ENCODE peak calls at places on chromosomes 6 and 20, in nine cellular contexts. One of them, this sample, is unnamed.

GRCh38 chr6:7758456-7758855 is 32.6 kb downstream of the BMP6 start:
- DNase-seq in CD4-positive, alpha-beta T cell: no peak
- DNase-seq in stomach: no peak
- DNase-seq in transverse colon: no peak
- DNase-seq in foreskin fibroblast: peak
- DNase-seq in GM12865: no peak
- DNase-seq in progenitor cell of endocrine pancreas: no peak
- DNase-seq in AG04449: peak
- DNase-seq in fibroblast of mammary gland: peak
- DNase-seq in this sample: no peak

GRCh38 chr6:20447157-20447556 is 45.5 kb downstream of the E2F3 start:
- DNase-seq in progenitor cell of endocrine pancreas: no peak
- DNase-seq in CD4-positive, alpha-beta T cell: no peak
- DNase-seq in stomach: no peak
- DNase-seq in foreskin fibroblast: peak
- DNase-seq in transverse colon: no peak
- DNase-seq in GM12865: no peak
- DNase-seq in AG04449: no peak
- DNase-seq in fibroblast of mammary gland: peak
- DNase-seq in this sample: no peak

GRCh38 chr6:135667694-135668455 is 170.3 kb upstream of the AHI1 start:
- DNase-seq in fibroblast of mammary gland: peak
- DNase-seq in transverse colon: no peak
- DNase-seq in foreskin fibroblast: peak
- DNase-seq in AG04449: no peak
- DNase-seq in progenitor cell of endocrine pancreas: no peak
- DNase-seq in CD4-positive, alpha-beta T cell: no peak
- DNase-seq in stomach: no peak
- DNase-seq in GM12865: no peak
- DNase-seq in this sample: no peak

GRCh38 chr6:87105823-87106222 is 10.9 kb upstream of the CGA start:
- DNase-seq in stomach: no peak
- DNase-seq in progenitor cell of endocrine pancreas: no peak
- DNase-seq in transverse colon: no peak
- DNase-seq in GM12865: no peak
- DNase-seq in fibroblast of mammary gland: no peak
- DNase-seq in AG04449: peak
- DNase-seq in CD4-positive, alpha-beta T cell: no peak
- DNase-seq in foreskin fibroblast: peak
- DNase-seq in this sample: no peak

GRCh38 chr6:42618686-42619085 is 54.9 kb downstream of the UBR2 start:
- DNase-seq in foreskin fibroblast: peak
- DNase-seq in transverse colon: no peak
- DNase-seq in CD4-positive, alpha-beta T cell: no peak
- DNase-seq in stomach: no peak
- DNase-seq in AG04449: peak
- DNase-seq in progenitor cell of endocrine pancreas: no peak
- DNase-seq in fibroblast of mammary gland: peak
- DNase-seq in GM12865: no peak
- DNase-seq in this sample: no peak

GRCh38 chr6:392441-393390 is 1.2 kb downstream of the IRF4 start:
- DNase-seq in AG04449: no peak
- DNase-seq in GM12865: no peak
- DNase-seq in stomach: no peak
- DNase-seq in transverse colon: no peak
- DNase-seq in progenitor cell of endocrine pancreas: no peak
- DNase-seq in fibroblast of mammary gland: peak
- DNase-seq in foreskin fibroblast: no peak
- DNase-seq in CD4-positive, alpha-beta T cell: peak
- DNase-seq in this sample: no peak

GRCh38 chr6:82608365-82608764 is 244.7 kb downstream of the TPBG start:
- DNase-seq in AG04449: no peak
- DNase-seq in CD4-positive, alpha-beta T cell: no peak
- DNase-seq in stomach: no peak
- DNase-seq in foreskin fibroblast: no peak
- DNase-seq in transverse colon: no peak
- DNase-seq in GM12865: no peak
- DNase-seq in progenitor cell of endocrine pancreas: no peak
- DNase-seq in fibroblast of mammary gland: no peak
- DNase-seq in this sample: no peak

GRCh38 chr6:169141706-169142705 is 111.6 kb downstream of the THBS2 start:
- DNase-seq in stomach: no peak
- DNase-seq in GM12865: no peak
- DNase-seq in fibroblast of mammary gland: peak
- DNase-seq in CD4-positive, alpha-beta T cell: no peak
- DNase-seq in AG04449: no peak
- DNase-seq in progenitor cell of endocrine pancreas: no peak
- DNase-seq in foreskin fibroblast: peak
- DNase-seq in transverse colon: peak
- DNase-seq in this sample: no peak

GRCh38 chr6:45966340-45966739 is 49.3 kb downstream of the CLIC5 start:
- DNase-seq in transverse colon: no peak
- DNase-seq in stomach: no peak
- DNase-seq in foreskin fibroblast: no peak
- DNase-seq in CD4-positive, alpha-beta T cell: no peak
- DNase-seq in progenitor cell of endocrine pancreas: no peak
- DNase-seq in AG04449: no peak
- DNase-seq in fibroblast of mammary gland: no peak
- DNase-seq in GM12865: no peak
- DNase-seq in this sample: no peak

GRCh38 chr6:27650620-27651370 is 177.9 kb upstream of the ZNF184 start:
- DNase-seq in fibroblast of mammary gland: peak
- DNase-seq in foreskin fibroblast: no peak
- DNase-seq in CD4-positive, alpha-beta T cell: no peak
- DNase-seq in transverse colon: no peak
- DNase-seq in stomach: no peak
- DNase-seq in AG04449: no peak
- DNase-seq in progenitor cell of endocrine pancreas: peak
- DNase-seq in GM12865: peak
- DNase-seq in this sample: no peak

GRCh38 chr6:156869986-156870398 is 92.8 kb downstream of the ARID1B start:
- DNase-seq in foreskin fibroblast: no peak
- DNase-seq in stomach: no peak
- DNase-seq in CD4-positive, alpha-beta T cell: no peak
- DNase-seq in progenitor cell of endocrine pancreas: no peak
- DNase-seq in fibroblast of mammary gland: no peak
- DNase-seq in GM12865: no peak
- DNase-seq in AG04449: no peak
- DNase-seq in transverse colon: no peak
- DNase-seq in this sample: no peak

GRCh38 chr6:111534366-111534765 is 51.3 kb upstream of the REV3L start:
- DNase-seq in AG04449: no peak
- DNase-seq in CD4-positive, alpha-beta T cell: no peak
- DNase-seq in foreskin fibroblast: no peak
- DNase-seq in fibroblast of mammary gland: peak
- DNase-seq in transverse colon: peak
- DNase-seq in progenitor cell of endocrine pancreas: no peak
- DNase-seq in stomach: peak
- DNase-seq in GM12865: no peak
- DNase-seq in this sample: no peak

GRCh38 chr6:93419304-93420162 is at the start of gene EPHA7:
- DNase-seq in CD4-positive, alpha-beta T cell: no peak
- DNase-seq in transverse colon: peak
- DNase-seq in foreskin fibroblast: peak
- DNase-seq in AG04449: no peak
- DNase-seq in progenitor cell of endocrine pancreas: peak
- DNase-seq in stomach: peak
- DNase-seq in fibroblast of mammary gland: peak
- DNase-seq in GM12865: peak
- DNase-seq in this sample: peak

GRCh38 chr6:25242567-25242966 is 36.6 kb upstream of the CARMIL1 start:
- DNase-seq in GM12865: no peak
- DNase-seq in fibroblast of mammary gland: no peak
- DNase-seq in CD4-positive, alpha-beta T cell: no peak
- DNase-seq in foreskin fibroblast: no peak
- DNase-seq in transverse colon: no peak
- DNase-seq in AG04449: no peak
- DNase-seq in stomach: no peak
- DNase-seq in progenitor cell of endocrine pancreas: no peak
- DNase-seq in this sample: no peak

GRCh38 chr6:91654844-91655192 is 1067.9 kb upstream of the MAP3K7 start:
- DNase-seq in CD4-positive, alpha-beta T cell: no peak
- DNase-seq in AG04449: no peak
- DNase-seq in stomach: no peak
- DNase-seq in foreskin fibroblast: no peak
- DNase-seq in progenitor cell of endocrine pancreas: no peak
- DNase-seq in fibroblast of mammary gland: no peak
- DNase-seq in transverse colon: no peak
- DNase-seq in GM12865: no peak
- DNase-seq in this sample: no peak

GRCh38 chr6:113999284-113999683 is 28.3 kb upstream of the HDAC2 start:
- DNase-seq in foreskin fibroblast: no peak
- DNase-seq in stomach: no peak
- DNase-seq in transverse colon: no peak
- DNase-seq in progenitor cell of endocrine pancreas: no peak
- DNase-seq in fibroblast of mammary gland: no peak
- DNase-seq in AG04449: no peak
- DNase-seq in CD4-positive, alpha-beta T cell: no peak
- DNase-seq in GM12865: no peak
- DNase-seq in this sample: no peak

GRCh38 chr6:29749668-29750067 is 26.4 kb downstream of the HLA-F start:
- DNase-seq in AG04449: no peak
- DNase-seq in CD4-positive, alpha-beta T cell: no peak
- DNase-seq in progenitor cell of endocrine pancreas: no peak
- DNase-seq in GM12865: no peak
- DNase-seq in transverse colon: no peak
- DNase-seq in foreskin fibroblast: no peak
- DNase-seq in stomach: no peak
- DNase-seq in fibroblast of mammary gland: no peak
- DNase-seq in this sample: no peak

GRCh38 chr6:29750709-29751108 is 27.5 kb downstream of the HLA-F start:
- DNase-seq in transverse colon: no peak
- DNase-seq in fibroblast of mammary gland: no peak
- DNase-seq in progenitor cell of endocrine pancreas: no peak
- DNase-seq in GM12865: no peak
- DNase-seq in foreskin fibroblast: no peak
- DNase-seq in stomach: no peak
- DNase-seq in AG04449: no peak
- DNase-seq in CD4-positive, alpha-beta T cell: no peak
- DNase-seq in this sample: no peak

GRCh38 chr6:29746846-29747687 is 23.8 kb downstream of the HLA-F start:
- DNase-seq in stomach: no peak
- DNase-seq in GM12865: no peak
- DNase-seq in CD4-positive, alpha-beta T cell: no peak
- DNase-seq in fibroblast of mammary gland: no peak
- DNase-seq in AG04449: no peak
- DNase-seq in progenitor cell of endocrine pancreas: no peak
- DNase-seq in foreskin fibroblast: no peak
- DNase-seq in transverse colon: no peak
- DNase-seq in this sample: no peak

GRCh38 chr6:29747688-29748250 is 24.5 kb downstream of the HLA-F start:
- DNase-seq in AG04449: no peak
- DNase-seq in stomach: no peak
- DNase-seq in progenitor cell of endocrine pancreas: no peak
- DNase-seq in transverse colon: no peak
- DNase-seq in foreskin fibroblast: no peak
- DNase-seq in CD4-positive, alpha-beta T cell: no peak
- DNase-seq in GM12865: no peak
- DNase-seq in fibroblast of mammary gland: no peak
- DNase-seq in this sample: no peak

GRCh38 chr6:29748391-29749352 is 25.4 kb downstream of the HLA-F start:
- DNase-seq in foreskin fibroblast: peak
- DNase-seq in progenitor cell of endocrine pancreas: peak
- DNase-seq in stomach: peak
- DNase-seq in fibroblast of mammary gland: peak
- DNase-seq in transverse colon: peak
- DNase-seq in GM12865: peak
- DNase-seq in CD4-positive, alpha-beta T cell: peak
- DNase-seq in AG04449: no peak
- DNase-seq in this sample: peak
- TF ChIP-seq CTCF in foreskin fibroblast: no peak
- TF ChIP-seq CTCF in progenitor cell of endocrine pancreas: no peak
- TF ChIP-seq CTCF in stomach: no peak
- TF ChIP-seq CTCF in fibroblast of mammary gland: no peak
- TF ChIP-seq CTCF in transverse colon: no peak
- TF ChIP-seq CTCF in GM12865: no peak
- TF ChIP-seq CTCF in CD4-positive, alpha-beta T cell: no peak
- TF ChIP-seq CTCF in AG04449: no peak
- TF ChIP-seq CTCF in this sample: no peak

DNA sequence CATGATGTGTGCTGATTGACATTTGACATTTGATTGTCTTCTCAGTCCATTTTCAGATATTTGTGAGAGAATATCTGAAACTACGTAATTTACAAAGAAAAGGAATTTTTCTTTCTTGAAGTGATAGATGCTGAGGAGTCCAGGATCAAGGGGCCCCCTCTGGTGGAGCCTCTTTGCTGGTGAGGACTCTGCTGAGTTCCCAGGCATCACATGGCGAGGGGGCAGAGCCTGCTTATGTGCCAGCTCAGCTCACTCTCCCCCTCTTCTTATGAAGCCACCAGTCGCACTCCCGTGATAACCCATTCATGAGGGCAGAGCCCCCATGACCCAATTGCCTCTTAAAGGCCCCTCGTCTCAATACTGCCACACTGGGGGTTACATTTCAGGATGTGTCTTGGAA is 91.3 kb downstream of the RPP40 start:
- DNase-seq in CD4-positive, alpha-beta T cell: no peak
- DNase-seq in stomach: no peak
- DNase-seq in transverse colon: no peak
- DNase-seq in foreskin fibroblast: no peak
- DNase-seq in progenitor cell of endocrine pancreas: no peak
- DNase-seq in GM12865: no peak
- DNase-seq in fibroblast of mammary gland: no peak
- DNase-seq in AG04449: no peak
- DNase-seq in this sample: no peak
- TF ChIP-seq CTCF in CD4-positive, alpha-beta T cell: no peak
- TF ChIP-seq CTCF in stomach: no peak
- TF ChIP-seq CTCF in transverse colon: no peak
- TF ChIP-seq CTCF in foreskin fibroblast: no peak
- TF ChIP-seq CTCF in progenitor cell of endocrine pancreas: no peak
- TF ChIP-seq CTCF in GM12865: no peak
- TF ChIP-seq CTCF in fibroblast of mammary gland: no peak
- TF ChIP-seq CTCF in AG04449: no peak
- TF ChIP-seq CTCF in this sample: no peak

DNA sequence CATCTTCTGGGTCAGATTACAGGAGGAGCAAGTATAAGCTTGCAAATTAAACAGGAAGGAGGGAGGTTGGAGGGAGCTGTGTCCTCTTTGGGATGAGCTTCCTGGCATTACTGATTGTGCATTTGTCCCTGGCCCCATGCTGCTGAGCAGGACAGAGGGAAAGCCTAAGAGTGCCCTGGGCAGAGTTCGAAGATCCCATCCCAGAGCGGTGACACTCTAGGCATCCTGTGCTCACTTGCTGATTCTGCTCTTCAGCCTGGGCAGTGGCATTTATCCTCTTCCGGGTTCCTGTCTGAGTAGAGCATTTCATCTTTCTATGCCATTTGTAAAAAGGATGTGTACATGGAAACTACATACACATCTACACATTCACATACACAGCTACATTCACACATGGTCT is 40.6 kb downstream of the SLC22A1 start:
- DNase-seq in stomach: no peak
- DNase-seq in AG04449: no peak
- DNase-seq in GM12865: no peak
- DNase-seq in CD4-positive, alpha-beta T cell: no peak
- DNase-seq in progenitor cell of endocrine pancreas: no peak
- DNase-seq in foreskin fibroblast: no peak
- DNase-seq in fibroblast of mammary gland: no peak
- DNase-seq in transverse colon: no peak
- DNase-seq in this sample: no peak
- TF ChIP-seq CTCF in stomach: no peak
- TF ChIP-seq CTCF in AG04449: no peak
- TF ChIP-seq CTCF in GM12865: no peak
- TF ChIP-seq CTCF in CD4-positive, alpha-beta T cell: no peak
- TF ChIP-seq CTCF in progenitor cell of endocrine pancreas: no peak
- TF ChIP-seq CTCF in foreskin fibroblast: no peak
- TF ChIP-seq CTCF in fibroblast of mammary gland: no peak
- TF ChIP-seq CTCF in transverse colon: no peak
- TF ChIP-seq CTCF in this sample: no peak

GRCh38 chr20:10667560-10668167 is 6.1 kb downstream of the JAG1 start:
- DNase-seq in transverse colon: no peak
- DNase-seq in CD4-positive, alpha-beta T cell: no peak
- DNase-seq in stomach: no peak
- DNase-seq in fibroblast of mammary gland: no peak
- DNase-seq in GM12865: no peak
- DNase-seq in AG04449: no peak
- DNase-seq in foreskin fibroblast: no peak
- DNase-seq in progenitor cell of endocrine pancreas: no peak
- DNase-seq in this sample: no peak
- TF ChIP-seq CTCF in transverse colon: no peak
- TF ChIP-seq CTCF in CD4-positive, alpha-beta T cell: no peak
- TF ChIP-seq CTCF in stomach: no peak
- TF ChIP-seq CTCF in fibroblast of mammary gland: no peak
- TF ChIP-seq CTCF in GM12865: no peak
- TF ChIP-seq CTCF in AG04449: no peak
- TF ChIP-seq CTCF in foreskin fibroblast: no peak
- TF ChIP-seq CTCF in progenitor cell of endocrine pancreas: no peak
- TF ChIP-seq CTCF in this sample: no peak